ENCODE peak calls at places on chromosomes 6 and 20, in six cellular contexts. One of them, this sample, is unnamed.

GRCh38 chr6:7021306-7021705 is 86.5 kb upstream of the RREB1 start:
- DNase-seq in kidney: no peak
- DNase-seq in posterior cingulate gyrus: no peak
- DNase-seq in myocyte: no peak
- DNase-seq in ascending aorta: no peak
- DNase-seq in mesothelial cell of epicardium: no peak
- DNase-seq in this sample: no peak

GRCh38 chr6:10641494-10641893 is 52.9 kb downstream of the C6orf52 start:
- DNase-seq in kidney: no peak
- DNase-seq in posterior cingulate gyrus: no peak
- DNase-seq in myocyte: no peak
- DNase-seq in ascending aorta: no peak
- DNase-seq in mesothelial cell of epicardium: no peak
- DNase-seq in this sample: no peak

GRCh38 chr6:142953373-142954273 is 8.6 kb upstream of the HIVEP2 start:
- DNase-seq in kidney: no peak
- DNase-seq in posterior cingulate gyrus: no peak
- DNase-seq in myocyte: no peak
- DNase-seq in ascending aorta: no peak
- DNase-seq in mesothelial cell of epicardium: no peak
- DNase-seq in this sample: no peak

GRCh38 chr6:117344444-117345291 is 79.3 kb downstream of the VGLL2 start:
- DNase-seq in kidney: no peak
- DNase-seq in posterior cingulate gyrus: no peak
- DNase-seq in myocyte: no peak
- DNase-seq in ascending aorta: no peak
- DNase-seq in mesothelial cell of epicardium: no peak
- DNase-seq in this sample: no peak

GRCh38 chr6:44397424-44398169 is 10.1 kb downstream of the CDC5L start:
- DNase-seq in kidney: no peak
- DNase-seq in posterior cingulate gyrus: no peak
- DNase-seq in myocyte: no peak
- DNase-seq in ascending aorta: no peak
- DNase-seq in mesothelial cell of epicardium: no peak
- DNase-seq in this sample: no peak

GRCh38 chr6:75775219-75775618 is 26.2 kb downstream of the MYO6 start:
- DNase-seq in kidney: no peak
- DNase-seq in posterior cingulate gyrus: no peak
- DNase-seq in myocyte: peak; percentile 44
- DNase-seq in ascending aorta: no peak
- DNase-seq in mesothelial cell of epicardium: no peak
- DNase-seq in this sample: no peak

GRCh38 chr6:148413321-148414094 is 70.9 kb downstream of the SASH1 start:
- DNase-seq in kidney: no peak
- DNase-seq in posterior cingulate gyrus: no peak
- DNase-seq in myocyte: no peak
- DNase-seq in ascending aorta: no peak
- DNase-seq in mesothelial cell of epicardium: no peak
- DNase-seq in this sample: no peak

GRCh38 chr6:13526339-13526717 is 38.9 kb upstream of the GFOD1 start:
- DNase-seq in kidney: no peak
- DNase-seq in posterior cingulate gyrus: no peak
- DNase-seq in myocyte: no peak
- DNase-seq in ascending aorta: no peak
- DNase-seq in mesothelial cell of epicardium: no peak
- DNase-seq in this sample: no peak

GRCh38 chr6:125746731-125747588 is 2.5 kb upstream of the HEY2 start:
- DNase-seq in kidney: no peak
- DNase-seq in posterior cingulate gyrus: peak; percentile 35
- DNase-seq in myocyte: peak; percentile 45
- DNase-seq in ascending aorta: peak; percentile 93
- DNase-seq in mesothelial cell of epicardium: no peak
- DNase-seq in this sample: no peak

GRCh38 chr6:93407186-93407585 is 12.2 kb downstream of the EPHA7 start:
- DNase-seq in kidney: no peak
- DNase-seq in posterior cingulate gyrus: no peak
- DNase-seq in myocyte: peak; percentile 48
- DNase-seq in ascending aorta: no peak
- DNase-seq in mesothelial cell of epicardium: no peak
- DNase-seq in this sample: no peak

GRCh38 chr20:37566590-37567330 is 39.1 kb upstream of the BLCAP start:
- DNase-seq in kidney: no peak
- DNase-seq in posterior cingulate gyrus: no peak
- DNase-seq in myocyte: peak; percentile 40
- DNase-seq in ascending aorta: no peak
- DNase-seq in mesothelial cell of epicardium: no peak
- DNase-seq in this sample: no peak

GRCh38 chr20:47736570-47737152 is 48.6 kb downstream of the SULF2 start:
- DNase-seq in kidney: peak; percentile 65
- DNase-seq in posterior cingulate gyrus: no peak
- DNase-seq in myocyte: no peak
- DNase-seq in ascending aorta: no peak
- DNase-seq in mesothelial cell of epicardium: no peak
- DNase-seq in this sample: no peak

GRCh38 chr20:46199198-46199597 is 81.1 kb downstream of the CD40 start:
- DNase-seq in kidney: no peak
- DNase-seq in posterior cingulate gyrus: no peak
- DNase-seq in myocyte: no peak
- DNase-seq in ascending aorta: no peak
- DNase-seq in mesothelial cell of epicardium: no peak
- DNase-seq in this sample: no peak

GRCh38 chr6:292506-293184 is 358 bp downstream of the DUSP22 start:
- DNase-seq in kidney: peak; percentile 94
- DNase-seq in posterior cingulate gyrus: no peak
- DNase-seq in myocyte: peak; percentile 63
- DNase-seq in ascending aorta: peak; percentile 85
- DNase-seq in mesothelial cell of epicardium: no peak
- DNase-seq in this sample: no peak

GRCh38 chr20:31981784-31982183 is 13.8 kb downstream of the XKR7 start:
- DNase-seq in kidney: no peak
- DNase-seq in posterior cingulate gyrus: no peak
- DNase-seq in myocyte: no peak
- DNase-seq in ascending aorta: no peak
- DNase-seq in mesothelial cell of epicardium: no peak
- DNase-seq in this sample: no peak